ENCODE peak calls at places on chromosomes 4 and X, in eight cellular contexts. P is AG09319, O is HTR-8/SVneo, H is fibroblast of pulmonary artery, I is LHCN-M2, R is HFFc6, W is breast epithelium, F is fibroblast of lung. E is an unnamed sample.

GRCh38 chr4:158758142-158758541 is 10.7 kb upstream of the FNIP2 start:
- DNase-seq in P (no peak), O (no peak), H (no peak), I (peak), R (no peak), W (no peak), F (peak), E (no peak)

GRCh38 chr4:683982-684571 is 4.9 kb downstream of the SLC49A3 start:
- DNase-seq in P (no peak), O (no peak), H (peak), I (peak), R (peak), W (no peak), F (peak), E (peak)

GRCh38 chrX:12970691-12971202 is 4.2 kb upstream of the TMSB4X start:
- DNase-seq in P (no peak), O (no peak), H (peak), I (peak), R (no peak), W (no peak), F (peak), E (peak)

GRCh38 chr4:70936200-70936787 is 34.1 kb downstream of the MOB1B start:
- DNase-seq in P (no peak), O (no peak), H (no peak), I (no peak), R (no peak), W (no peak), F (peak), E (no peak)

GRCh38 chr4:43243433-43244116 is 351.1 kb downstream of the GRXCR1 start:
- DNase-seq in P (no peak), O (no peak), H (no peak), I (no peak), R (no peak), W (no peak), F (no peak), E (no peak)

GRCh38 chr4:138347561-138347960 is 105.4 kb upstream of the SLC7A11 start:
- DNase-seq in P (no peak), O (no peak), H (no peak), I (no peak), R (no peak), W (no peak), F (no peak), E (no peak)

GRCh38 chrX:44439242-44439641 is 95.8 kb upstream of the EFHC2 start:
- DNase-seq in P (no peak), O (no peak), H (no peak), I (no peak), R (no peak), W (no peak), F (no peak), E (no peak)

GRCh38 chr4:52982246-52982950 is 120.3 kb downstream of the RASL11B start:
- DNase-seq in P (no peak), O (peak), H (peak), I (peak), R (peak), W (no peak), F (peak), E (no peak)

GRCh38 chrX:68462653-68463052 is 29.4 kb upstream of the OPHN1 start:
- DNase-seq in P (peak), O (no peak), H (peak), I (peak), R (peak), W (no peak), F (peak), E (peak)

GRCh38 chr4:80005863-80006262 is 67.2 kb downstream of the ANTXR2 start:
- DNase-seq in P (no peak), O (no peak), H (peak), I (no peak), R (no peak), W (no peak), F (peak), E (no peak)

GRCh38 chrX:129733335-129733734 is 5.4 kb upstream of the XPNPEP2 start:
- DNase-seq in P (no peak), O (no peak), H (no peak), I (no peak), R (no peak), W (no peak), F (no peak), E (no peak)

GRCh38 chrX:113297456-113297855 is 456.8 kb upstream of the AMOT start:
- DNase-seq in P (no peak), O (no peak), H (peak), I (no peak), R (no peak), W (no peak), F (peak), E (no peak)

E was measured in tibial nerve.